ENCODE peak calls at places on chromosomes 16 and 17, in seven cellular contexts. V, X, Q, B, Z, T and S are unnamed samples. For H3K4me1, the result is how much of the 10 kb centered on the place peaks cover.

GRCh38 chr17:2034806-2035548 is 5.0 kb downstream of the DPH1 start:
- DNase-seq in V (peak), X (no peak), Q (peak), B (no peak), Z (peak), T (peak), S (no peak)

GRCh38 chr16:30786936-30787612 is at the start of gene ZNF629:
- DNase-seq in V (peak), X (peak), Q (peak), B (peak), Z (peak), T (peak), S (peak)

GRCh38 chr16:22313141-22313781 is 16.1 kb downstream of the POLR3E start:
- DNase-seq in V (no peak), X (no peak), Q (no peak), B (peak), Z (no peak), T (no peak), S (no peak)

GRCh38 chr16:23976091-23977001 is 140.6 kb downstream of the PRKCB start:
- DNase-seq in V (no peak), X (no peak), Q (no peak), B (no peak), Z (no peak), T (no peak), S (no peak)

GRCh38 chr16:81855552-81856153 is 76.6 kb downstream of the PLCG2 start:
- DNase-seq in V (no peak), X (no peak), Q (no peak), B (no peak), Z (peak), T (no peak), S (no peak)

GRCh38 chr17:78557598-78558039 is 19.6 kb downstream of the DNAH17 start:
- DNase-seq in V (peak), X (no peak), Q (peak), B (no peak), Z (peak), T (peak), S (no peak)

GRCh38 chr16:88333645-88334516 is 48.9 kb upstream of the ZNF469 start:
- DNase-seq in V (no peak), X (no peak), Q (no peak), B (no peak), Z (no peak), T (no peak), S (no peak)

GRCh38 chr17:65564793-65565192 is 3.3 kb upstream of the AXIN2 start:
- DNase-seq in V (no peak), X (no peak), Q (peak), B (peak), Z (no peak), T (peak), S (no peak)

GRCh38 chr16:21159281-21159951 is 942 bp downstream of the LDAF1 start:
- DNase-seq in V (peak), X (peak), Q (peak), B (peak), Z (peak), T (no peak), S (peak)

GRCh38 chr16:79261461-79261860 is 339.1 kb downstream of the MAF start:
- DNase-seq in V (no peak), X (peak), Q (no peak), B (peak), Z (peak), T (no peak), S (peak)

GRCh38 chr16:89898201-89898967 is 20.3 kb upstream of the MC1R start:
- DNase-seq in V (no peak), X (no peak), Q (no peak), B (no peak), Z (no peak), T (no peak), S (no peak)

DNA sequence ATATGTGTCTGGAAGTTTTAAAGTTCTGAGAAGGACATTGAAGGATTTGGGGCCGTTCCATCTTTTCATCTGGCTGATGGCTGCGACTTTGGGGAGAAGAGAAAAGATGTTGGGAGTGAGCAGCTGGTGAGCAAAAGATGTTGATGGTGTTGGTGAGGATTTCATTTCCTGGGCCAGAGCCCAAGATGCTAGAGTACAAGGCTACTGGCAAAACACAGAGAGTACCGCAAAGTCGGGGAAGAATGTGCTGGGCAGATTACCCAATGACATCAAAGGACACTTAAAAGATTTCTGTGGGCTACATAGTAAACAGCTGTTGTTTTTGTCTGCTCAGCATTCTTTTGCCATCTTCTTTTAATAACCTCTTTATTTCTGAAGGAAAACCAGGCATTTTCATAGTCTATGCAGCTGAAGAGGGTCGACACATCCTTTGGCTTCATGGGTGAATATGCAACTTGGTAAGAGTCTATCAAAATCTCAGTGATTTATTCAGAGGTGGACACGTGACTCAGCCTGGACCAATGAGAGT is 49.5 kb upstream of the GAS7 start:
- DNase-seq in V (peak), X (no peak), Q (no peak), B (no peak), Z (no peak), T (no peak), S (no peak)
- H3K4me1 ChIP-seq in V (under half), X (under half), Q (under half), B (under half), Z (under half), T (under half), S (under half)

DNA sequence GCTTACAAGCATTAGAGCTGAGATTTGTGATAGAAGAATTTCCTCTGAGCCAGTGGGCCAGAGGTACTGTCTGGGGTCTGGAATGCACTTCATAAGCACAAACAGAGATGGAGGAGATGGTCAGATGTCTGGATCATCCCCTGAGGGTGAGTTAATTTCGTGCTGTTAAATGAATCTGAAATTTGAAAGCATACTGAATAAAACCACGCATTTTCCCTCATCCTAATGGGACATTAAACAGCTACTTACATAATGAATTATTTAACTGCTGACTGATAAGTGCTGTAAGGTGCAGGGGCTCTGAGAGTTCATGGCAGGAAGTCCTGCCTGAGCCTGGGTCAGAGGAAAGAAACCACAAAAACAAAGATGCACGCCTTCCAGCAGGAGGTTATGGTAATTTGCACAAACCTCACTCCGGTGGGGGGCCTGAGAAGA is 136.3 kb upstream of the XYLT1 start:
- DNase-seq in V (no peak), X (no peak), Q (no peak), B (no peak), Z (no peak), T (no peak), S (no peak)
- H3K9ac ChIP-seq in V (no peak), X (no peak), Q (no peak), B (no peak), Z (no peak), T (no peak), S (no peak)

GRCh38 chr16:14298374-14299122 is 227.4 kb downstream of the MRTFB start:
- DNase-seq in V (no peak), X (no peak), Q (no peak), B (no peak), Z (no peak), T (no peak), S (no peak)

GRCh38 chr16:14301150-14302030 is 230.3 kb downstream of the MRTFB start:
- DNase-seq in V (peak), X (peak), Q (no peak), B (peak), Z (peak), T (no peak), S (peak)

GRCh38 chr16:14302031-14302398 is 230.9 kb downstream of the MRTFB start:
- DNase-seq in V (peak), X (peak), Q (peak), B (peak), Z (peak), T (peak), S (peak)

GRCh38 chr16:14302399-14303181 is 231.5 kb downstream of the MRTFB start:
- DNase-seq in V (peak), X (peak), Q (no peak), B (peak), Z (peak), T (no peak), S (no peak)

GRCh38 chr16:14300631-14301149 is 229.6 kb downstream of the MRTFB start:
- DNase-seq in V (peak), X (peak), Q (peak), B (peak), Z (peak), T (peak), S (peak)
- H3K27ac ChIP-seq in V (peak), X (no peak), Q (no peak), B (no peak), Z (no peak), T (no peak), S (no peak)

GRCh38 chr16:27226976-27227705 is 23.8 kb downstream of the KDM8 start:
- DNase-seq in V (peak), X (no peak), Q (no peak), B (no peak), Z (no peak), T (no peak), S (no peak)
- H3K4me1 ChIP-seq in V (under half), X (under half), Q (under half), B (under half), Z (under half), T (under half), S (under half)

DNA sequence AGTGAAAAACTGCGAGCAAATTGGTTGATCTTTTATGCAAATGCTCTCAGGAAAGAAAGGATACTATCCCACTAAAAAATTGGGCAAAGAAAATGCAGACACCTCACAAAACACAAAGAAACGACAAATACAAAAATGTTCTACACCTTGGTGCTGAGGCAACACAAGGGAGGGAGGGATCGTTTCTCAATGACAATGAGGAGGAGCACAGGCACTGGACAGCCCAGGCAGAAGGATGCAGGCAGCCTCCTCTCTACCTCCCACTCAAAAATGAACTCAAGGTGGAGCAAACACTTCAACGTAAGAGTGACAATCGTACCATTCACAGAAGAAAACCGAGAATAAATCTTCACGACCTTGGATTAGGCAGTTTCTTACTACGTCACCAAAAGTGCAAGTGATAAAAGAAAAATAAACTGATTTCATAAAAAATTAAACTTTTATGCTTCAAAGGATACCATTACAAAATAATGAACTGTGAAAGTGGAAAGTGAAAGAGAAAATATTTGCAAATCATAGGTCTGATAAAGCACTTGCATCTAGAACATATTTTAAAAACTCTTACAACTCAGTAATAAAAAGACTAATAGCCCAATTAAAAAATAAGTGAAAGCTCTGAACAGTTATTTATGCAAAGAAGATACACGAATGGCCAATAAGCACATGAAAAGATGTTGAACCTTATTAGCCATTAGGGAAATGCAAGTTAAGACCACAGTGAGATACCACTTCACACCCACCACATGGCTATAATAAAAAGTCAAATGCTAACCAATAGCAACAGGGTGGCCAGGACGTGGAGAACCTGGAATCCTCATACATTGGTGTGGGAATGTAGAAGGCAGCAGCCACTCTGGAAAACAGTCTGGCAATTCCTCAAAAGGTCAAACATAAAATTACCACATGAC is 80.8 kb upstream of the TRAP1 start:
- DNase-seq in V (no peak), X (no peak), Q (no peak), B (peak), Z (peak), T (no peak), S (no peak)
- H3K9ac ChIP-seq in V (no peak), X (no peak), Q (no peak), B (no peak), Z (no peak), T (no peak), S (no peak)

DNA sequence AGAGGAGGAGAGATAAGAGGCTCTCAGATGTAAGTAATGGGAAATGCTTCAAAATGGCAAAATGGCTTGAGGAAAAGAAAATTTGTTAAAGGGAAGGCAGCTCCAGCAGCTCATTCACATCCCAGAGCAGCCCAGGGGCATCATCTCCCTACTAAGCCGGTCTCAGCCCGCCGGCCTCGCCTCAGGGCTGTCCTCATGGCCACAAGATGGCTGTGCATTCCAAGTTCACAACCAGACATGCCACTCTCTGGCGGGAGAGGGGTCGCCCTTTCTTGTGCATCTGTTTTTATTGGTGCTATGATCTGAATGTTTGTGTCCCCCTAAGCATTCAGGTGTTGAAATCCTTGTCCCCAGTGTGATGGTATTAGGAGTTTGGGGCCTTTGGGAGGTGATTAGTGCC is 13.5 kb upstream of the SLC47A2 start:
- DNase-seq in V (no peak), X (no peak), Q (no peak), B (no peak), Z (no peak), T (no peak), S (no peak)
- H3K27ac ChIP-seq in V (no peak), X (no peak), Q (no peak), B (no peak), Z (no peak), T (no peak), S (no peak)

GRCh38 chr16:9275816-9276354 is 184.4 kb downstream of the HAPSTR1 start:
- DNase-seq in V (no peak), X (no peak), Q (no peak), B (no peak), Z (peak), T (no peak), S (no peak)

GRCh38 chr16:9268446-9268845 is 177.0 kb downstream of the HAPSTR1 start:
- DNase-seq in V (no peak), X (no peak), Q (no peak), B (no peak), Z (no peak), T (no peak), S (no peak)

GRCh38 chr16:9275386-9275785 is 183.9 kb downstream of the HAPSTR1 start:
- DNase-seq in V (no peak), X (no peak), Q (no peak), B (no peak), Z (peak), T (no peak), S (no peak)

GRCh38 chr16:9270941-9271340 is 179.5 kb downstream of the HAPSTR1 start:
- DNase-seq in V (no peak), X (no peak), Q (no peak), B (no peak), Z (no peak), T (no peak), S (no peak)

GRCh38 chr16:9270424-9270823 is 179.0 kb downstream of the HAPSTR1 start:
- DNase-seq in V (no peak), X (no peak), Q (no peak), B (no peak), Z (no peak), T (no peak), S (no peak)
- H3K4me1 ChIP-seq in V (under half), X (under half), Q (under half), B (under half), Z (under half), T (under half), S (under half)

DNA sequence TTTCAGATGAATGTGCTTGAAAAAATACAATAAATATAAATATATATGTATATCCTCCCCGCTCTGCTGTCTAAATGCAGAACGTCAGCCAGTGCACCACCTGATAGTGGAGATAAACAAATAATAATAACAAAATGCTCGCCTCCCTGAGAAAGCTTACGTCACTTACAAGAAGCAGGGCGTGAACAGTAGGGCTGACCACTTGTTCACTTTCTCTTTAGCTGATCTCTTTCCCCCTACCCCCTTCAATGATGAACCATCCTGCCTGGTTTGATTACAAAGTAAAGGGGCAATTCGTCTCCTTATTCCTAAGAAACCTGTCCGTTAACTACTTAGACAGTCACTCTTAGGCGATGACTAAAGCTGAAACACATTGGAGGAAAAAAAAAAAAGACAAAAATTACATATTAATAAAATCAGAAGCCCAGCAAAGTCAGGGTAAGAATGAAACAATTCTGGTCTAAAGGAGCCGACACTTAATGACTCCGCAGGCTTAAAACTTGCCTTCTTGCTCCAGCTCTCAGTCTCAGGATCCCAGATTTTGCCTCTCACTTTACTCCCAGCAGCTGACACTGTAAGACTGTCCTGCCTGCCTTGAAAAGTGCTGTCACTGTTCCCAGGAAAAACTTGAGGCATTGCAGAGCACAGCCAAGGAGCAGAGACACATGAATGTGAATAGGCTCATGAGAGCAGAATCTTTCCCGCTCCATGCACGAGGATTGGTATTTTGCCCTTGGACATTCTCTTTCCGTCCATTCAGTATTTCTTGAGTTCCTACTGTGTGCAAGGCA is 457.4 kb upstream of the ZFHX3 start:
- DNase-seq in V (no peak), X (no peak), Q (no peak), B (no peak), Z (no peak), T (no peak), S (no peak)
- H3K9ac ChIP-seq in V (no peak), X (no peak), Q (no peak), B (no peak), Z (no peak), T (no peak), S (no peak)

DNA sequence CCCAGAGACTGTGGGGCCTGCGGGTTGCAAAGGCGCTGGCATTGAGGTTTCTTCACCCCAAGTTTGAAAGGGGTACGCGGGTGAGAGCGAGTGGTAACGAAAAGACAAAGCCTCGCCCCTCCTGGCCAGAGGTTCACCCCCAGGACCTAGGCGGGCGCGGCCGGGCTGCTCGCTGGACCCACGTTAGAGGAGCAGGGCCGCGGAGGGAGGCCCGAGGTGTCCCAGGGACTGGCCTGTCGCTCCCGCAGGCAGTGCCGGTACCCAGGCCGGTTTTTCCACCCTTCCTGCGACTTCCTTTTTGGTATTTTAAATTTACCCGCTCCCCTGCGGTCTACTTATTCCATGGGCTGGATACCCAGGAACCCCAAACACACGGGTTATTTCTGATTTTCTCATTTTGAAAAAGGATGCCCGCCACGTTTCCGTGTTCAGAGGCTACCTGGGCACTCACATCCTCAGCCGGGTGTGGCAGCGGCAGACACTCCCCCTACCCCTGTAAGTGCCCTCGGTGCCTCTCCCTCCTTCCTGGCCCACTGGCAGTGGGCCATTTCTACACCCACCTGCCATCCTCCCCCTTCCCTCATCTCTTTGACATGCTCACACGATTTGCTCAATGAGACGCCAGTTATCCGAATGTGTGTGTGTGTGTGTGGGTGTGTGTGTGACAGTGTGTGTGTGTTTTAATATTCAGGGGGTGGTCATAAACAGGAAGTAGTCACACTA is 1.6 kb upstream of the FOXL1 start:
- DNase-seq in V (peak), X (no peak), Q (peak), B (no peak), Z (peak), T (no peak), S (no peak)
- H3K27ac ChIP-seq in V (peak), X (no peak), Q (peak), B (no peak), Z (no peak), T (peak), S (peak)

GRCh38 chr17:44311562-44312181 is 3.3 kb downstream of the RUNDC3A start:
- DNase-seq in V (no peak), X (no peak), Q (no peak), B (no peak), Z (no peak), T (no peak), S (no peak)
- H3K4me1 ChIP-seq in V (under half), X (under half), Q (under half), B (under half), Z (under half), T (under half), S (under half)